ENCODE peak calls at places on chromosomes 4 and X, in four cellular contexts. Q is prostate gland, T is Peyer's patch, X is spleen. G is an unnamed sample.
A peak's percentile ranks its signal among the peaks of the same experiment; 100 is the strongest.

GRCh38 chrX:19440713-19441112 is 74.6 kb downstream of the MAP3K15 start:
- DNase-seq in Q (no peak), T (no peak), X (no peak), G (no peak)

GRCh38 chr4:153467154-153467896 is 1.2 kb downstream of the TMEM131L start:
- DNase-seq in Q (peak; percentile 51), T (peak; percentile 74), X (peak; percentile 97), G (peak; percentile 45)

GRCh38 chr4:15366660-15367059 is 61.2 kb upstream of the C1QTNF7 start:
- DNase-seq in Q (no peak), T (no peak), X (no peak), G (no peak)

GRCh38 chr4:127162741-127163140 is 470.0 kb upstream of the INTU start:
- DNase-seq in Q (no peak), T (no peak), X (no peak), G (no peak)

GRCh38 chr4:150178161-150178560 is 99.9 kb downstream of the DCLK2 start:
- DNase-seq in Q (no peak), T (no peak), X (no peak), G (no peak)

GRCh38 chrX:53918697-53919096 is 125.6 kb downstream of the PHF8 start:
- DNase-seq in Q (no peak), T (no peak), X (no peak), G (no peak)

GRCh38 chr4:23962462-23962861 is 72.6 kb upstream of the PPARGC1A start:
- DNase-seq in Q (peak; percentile 28), T (no peak), X (no peak), G (no peak)

GRCh38 chrX:132216806-132217202 is 2.4 kb downstream of the RAP2C start:
- DNase-seq in Q (no peak), T (no peak), X (no peak), G (no peak)

GRCh38 chr4:78776729-78777555 is 792 bp downstream of the BMP2K start:
- DNase-seq in Q (peak; percentile 10), T (peak; percentile 67), X (peak; percentile 88), G (peak; percentile 20)
- TF ChIP-seq POLR2A in Q (no peak), T (no peak), X (no peak), G (no peak)

GRCh38 chr4:2696423-2696822 is 59.7 kb downstream of the TNIP2 start:
- DNase-seq in Q (no peak), T (no peak), X (peak; percentile 90), G (no peak)
- H3K4me1 ChIP-seq in Q (no peaks in the 10 kb centered on the region), T (no peaks in the 10 kb centered on the region), X (peaks cover 23% of the 10 kb centered on the region), G (no peaks in the 10 kb centered on the region)

DNA sequence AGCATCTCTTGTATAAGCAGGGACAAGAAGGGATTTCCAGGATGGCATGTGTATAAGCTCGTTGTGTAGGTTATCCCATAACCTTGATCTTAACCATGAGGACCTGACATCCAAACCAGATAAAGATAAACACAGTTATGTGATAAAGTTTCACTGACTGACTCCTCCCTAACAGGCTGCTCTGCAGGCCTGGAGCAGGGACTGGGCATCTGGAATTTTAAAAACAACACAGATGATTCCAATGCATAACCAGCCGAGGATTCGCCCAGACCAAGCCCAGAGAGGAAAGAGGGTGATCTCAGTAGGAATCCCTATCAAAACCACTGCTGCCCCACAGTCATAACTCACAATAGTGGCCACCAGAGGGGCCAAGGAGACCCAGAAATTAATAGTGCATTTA is 22.7 kb downstream of the KLF3 start:
- DNase-seq in Q (no peak), T (no peak), X (no peak), G (no peak)
- H3K36me3 ChIP-seq in Q (no peaks in the 10 kb centered on the region), T (peaks cover 58% of the 10 kb centered on the region), X (peaks cover 33% of the 10 kb centered on the region), G (no peaks in the 10 kb centered on the region)

GRCh38 chr4:48116582-48116981 is 17.5 kb downstream of the TXK start:
- DNase-seq in Q (no peak), T (no peak), X (no peak), G (no peak)
- TF ChIP-seq POLR2A in Q (no peak), T (no peak), X (no peak), G (no peak)

DNA sequence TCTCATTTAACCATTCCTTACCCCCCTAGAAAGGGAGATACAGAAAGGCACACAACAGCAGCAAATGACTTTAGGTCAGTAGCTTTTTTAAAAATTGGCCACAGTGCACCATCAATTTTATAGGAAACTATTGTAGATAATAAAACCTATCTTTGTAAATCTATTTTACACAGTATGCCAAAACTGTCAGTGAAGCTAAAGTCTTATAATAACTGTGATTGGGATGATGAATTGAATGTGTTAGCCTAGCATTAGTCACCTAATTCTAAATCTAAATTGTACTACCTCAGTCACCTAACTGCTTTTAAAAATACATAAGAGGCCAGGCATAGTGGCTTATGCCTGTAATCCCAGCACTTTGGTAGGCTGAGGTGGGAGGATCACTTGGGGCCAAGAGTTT is 44.2 kb downstream of the SH3RF1 start:
- DNase-seq in Q (no peak), T (no peak), X (no peak), G (no peak)
- H3K4me1 ChIP-seq in Q (no peaks in the 10 kb centered on the region), T (peaks cover 33% of the 10 kb centered on the region), X (no peaks in the 10 kb centered on the region), G (no peaks in the 10 kb centered on the region)

GRCh38 chrX:78129714-78130113 is 9.7 kb downstream of the TAF9B start:
- DNase-seq in Q (no peak), T (no peak), X (no peak), G (no peak)
- H3K36me3 ChIP-seq in Q (no peaks in the 10 kb centered on the region), T (peaks cover 30% of the 10 kb centered on the region), X (peaks cover 8% of the 10 kb centered on the region), G (no peaks in the 10 kb centered on the region)

G was measured in uterus.